ENCODE peak calls at places on chromosomes 16 and 17, in six cellular contexts. V, J, Z, N, M and S are unnamed samples.
A peak's percentile ranks its signal among the peaks of the same experiment; 100 is the strongest.

GRCh38 chr17:66032082-66032712 is 159.7 kb downstream of the CEP112 start:
- DNase-seq in N (no peak), V (no peak), Z (no peak), M (no peak), J (no peak), S (no peak)

GRCh38 chr17:82121660-82122629 is 23.9 kb upstream of the FASN start:
- DNase-seq in Z (no peak), V (no peak), N (no peak), J (no peak), M (peak; percentile 55), S (no peak)

GRCh38 chr16:58510776-58511628 is 4.3 kb upstream of the SETD6 start:
- DNase-seq in N (no peak), V (no peak), M (no peak), Z (no peak), J (no peak), S (no peak)

GRCh38 chr17:26792486-26792885 is 501.4 kb upstream of the WSB1 start:
- DNase-seq in J (no peak), Z (peak; percentile 41), V (no peak), M (no peak), N (peak; percentile 38), S (no peak)

GRCh38 chr17:4189280-4189679 is 46.3 kb downstream of the CYB5D2 start:
- DNase-seq in N (no peak), M (no peak), V (no peak), Z (no peak), J (no peak), S (no peak)

GRCh38 chr17:80317706-80317980 is 57.0 kb downstream of the RNF213 start:
- DNase-seq in V (no peak), M (no peak), Z (no peak), N (no peak), J (no peak), S (no peak)

GRCh38 chr17:65593870-65594584 is 32.6 kb upstream of the AXIN2 start:
- DNase-seq in V (no peak), J (no peak), N (no peak), M (no peak), Z (no peak), S (no peak)

GRCh38 chr16:57133911-57134310 is 41.5 kb downstream of the CPNE2 start:
- DNase-seq in J (no peak), N (no peak), Z (no peak), M (no peak), V (no peak), S (no peak)

GRCh38 chr17:29565643-29566472 is 979 bp downstream of the ABHD15 start:
- DNase-seq in M (peak; percentile 64), V (peak; percentile 76), J (peak; percentile 25), N (peak; percentile 81), Z (no peak), S (peak; percentile 79)

GRCh38 chr17:13520899-13521572 is 80.7 kb downstream of the HS3ST3A1 start:
- DNase-seq in Z (peak; percentile 13), M (no peak), N (no peak), J (no peak), V (no peak), S (no peak)

GRCh38 chr16:84308120-84308519 is 13.4 kb downstream of the WFDC1 start:
- DNase-seq in Z (no peak), N (peak; percentile 83), V (peak; percentile 79), J (peak; percentile 40), M (peak; percentile 83), S (peak; percentile 64)

GRCh38 chr17:47305302-47305923 is 18.3 kb upstream of the EFCAB13 start:
- DNase-seq in N (no peak), J (peak; percentile 25), M (no peak), Z (no peak), V (no peak), S (peak; percentile 35)

GRCh38 chr17:9356488-9356911 is 219.1 kb downstream of the STX8 start:
- DNase-seq in J (no peak), V (no peak), Z (no peak), M (no peak), N (no peak), S (no peak)

GRCh38 chr17:38960402-38960801 is 6.8 kb downstream of the FBXO47 start:
- DNase-seq in M (no peak), J (no peak), N (no peak), V (no peak), Z (no peak), S (no peak)

GRCh38 chr17:20273741-20274500 is 193.4 kb downstream of the LGALS9B start:
- DNase-seq in V (no peak), M (no peak), J (no peak), N (no peak), Z (no peak), S (no peak)

GRCh38 chr17:59435238-59435637 is 103.8 kb downstream of the YPEL2 start:
- DNase-seq in V (no peak), N (no peak), J (no peak), M (no peak), Z (no peak), S (no peak)
- TF ChIP-seq MAX in V (no peak), N (no peak), J (no peak), M (peak; percentile 25), Z (no peak), S (no peak)

DNA sequence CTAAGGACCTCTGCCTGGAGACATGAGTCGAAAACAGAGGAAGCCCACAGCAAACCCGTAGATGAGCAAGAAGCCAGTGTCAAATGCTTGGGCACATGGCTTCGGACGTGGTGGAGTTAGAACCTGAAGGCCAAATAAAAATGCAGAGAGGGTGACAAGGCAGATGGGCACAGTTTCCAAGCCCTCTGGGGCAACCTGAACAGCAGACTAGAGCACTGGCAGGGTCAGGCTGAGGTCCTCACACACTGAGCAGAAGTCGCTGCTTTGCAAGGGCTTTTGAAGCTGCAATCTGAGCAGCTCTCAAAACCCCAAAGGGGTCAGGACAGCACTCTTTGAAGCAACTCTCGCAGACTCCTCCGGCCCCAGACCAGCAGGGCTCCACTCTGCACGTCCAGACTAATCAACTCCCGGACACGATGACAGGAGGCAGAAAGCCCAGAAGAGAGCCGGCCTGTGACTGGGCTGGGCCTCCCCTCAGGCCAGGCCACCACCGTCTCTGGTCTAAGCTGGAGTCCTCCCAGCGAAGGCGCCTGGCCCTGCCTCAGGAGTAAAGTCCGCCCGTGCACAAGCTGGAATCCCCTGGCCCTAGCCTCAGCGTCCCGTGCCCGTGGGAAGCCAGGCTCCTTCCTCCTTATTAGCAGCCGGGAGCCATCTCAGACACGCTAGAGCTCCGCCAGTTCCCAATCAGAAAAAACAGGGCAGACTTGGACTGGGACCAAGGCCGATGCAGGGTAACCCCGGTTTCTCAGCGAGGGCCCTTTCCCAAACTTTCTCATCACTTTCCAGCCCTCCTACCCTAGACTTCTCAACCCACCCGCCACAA is 924 bp downstream of the SMARCD2 start:
- DNase-seq in V (peak; percentile 25), Z (no peak), M (peak; percentile 89), J (peak; percentile 36), N (peak; percentile 48), S (no peak)
- TF ChIP-seq MAX in V (no peak), Z (no peak), M (peak; percentile 31), J (peak; percentile 20), N (peak; percentile 20), S (no peak)

DNA sequence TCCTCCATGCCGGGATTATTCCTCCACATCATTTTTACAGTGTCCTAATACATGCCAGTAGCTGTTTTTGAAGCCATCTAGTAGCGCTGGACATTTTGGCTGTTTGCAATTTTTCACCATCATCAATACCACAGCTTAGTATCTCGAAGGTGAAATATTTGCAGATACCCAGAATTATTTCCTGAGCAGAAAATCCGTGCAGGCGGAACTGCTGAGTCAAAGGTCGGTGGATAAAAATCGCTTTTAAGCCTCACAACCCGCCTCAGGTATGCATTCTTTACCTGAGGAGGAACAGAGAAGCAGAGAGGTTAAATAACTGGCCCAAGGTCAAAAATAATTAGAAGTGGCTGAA is 584 bp upstream of the TNRC6A start:
- DNase-seq in N (no peak), J (no peak), Z (no peak), V (no peak), M (peak; percentile 13), S (no peak)
- TF ChIP-seq MAX in N (no peak), J (no peak), Z (no peak), V (no peak), M (no peak), S (no peak)

GRCh38 chr16:81004646-81005353 is 1.9 kb downstream of the CMC2 start:
- DNase-seq in Z (no peak), N (peak; percentile 73), M (peak; percentile 21), V (no peak), J (peak; percentile 65), S (peak; percentile 32)
- TF ChIP-seq MAX in Z (no peak), N (no peak), M (no peak), V (no peak), J (no peak), S (no peak)

DNA sequence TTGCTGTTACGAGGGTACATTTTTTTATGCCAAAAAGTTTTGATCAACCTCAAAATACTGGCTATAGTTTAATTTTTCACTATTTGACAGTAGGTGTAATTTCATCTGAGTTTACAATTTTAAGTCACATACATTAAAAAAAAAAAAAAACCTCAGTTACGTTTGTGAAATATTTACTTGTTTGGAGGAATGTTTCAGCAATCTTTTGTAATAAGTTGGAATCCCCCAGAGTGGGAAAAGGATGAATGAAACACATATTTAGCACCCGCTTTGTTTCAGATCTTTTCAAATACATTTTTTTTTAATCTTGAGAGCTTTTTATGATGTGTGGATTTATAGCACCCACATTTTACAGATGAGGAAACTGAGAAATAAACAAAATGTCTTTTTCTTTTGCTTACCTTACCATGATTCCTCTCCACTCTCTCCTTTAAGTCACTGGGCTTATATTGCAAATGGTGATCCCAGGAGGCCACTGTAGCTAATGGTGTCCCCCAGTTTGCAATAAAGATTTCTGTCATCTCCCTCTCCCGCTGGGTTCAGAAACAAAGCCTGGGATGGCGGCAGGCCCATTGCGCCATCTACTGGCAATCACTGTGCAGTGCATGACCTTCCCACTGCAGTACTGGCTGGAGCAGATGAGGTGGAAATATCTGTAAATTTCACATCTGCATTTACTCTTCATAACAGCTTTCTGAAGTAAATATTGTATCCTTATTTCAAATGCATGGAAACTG is 27.7 kb downstream of the TBC1D3B start:
- DNase-seq in J (peak; percentile 28), V (peak; percentile 66), Z (peak; percentile 57), N (peak; percentile 99), M (peak; percentile 77), S (peak; percentile 57)
- TF ChIP-seq MAX in J (no peak), V (no peak), Z (no peak), N (no peak), M (no peak), S (no peak)

DNA sequence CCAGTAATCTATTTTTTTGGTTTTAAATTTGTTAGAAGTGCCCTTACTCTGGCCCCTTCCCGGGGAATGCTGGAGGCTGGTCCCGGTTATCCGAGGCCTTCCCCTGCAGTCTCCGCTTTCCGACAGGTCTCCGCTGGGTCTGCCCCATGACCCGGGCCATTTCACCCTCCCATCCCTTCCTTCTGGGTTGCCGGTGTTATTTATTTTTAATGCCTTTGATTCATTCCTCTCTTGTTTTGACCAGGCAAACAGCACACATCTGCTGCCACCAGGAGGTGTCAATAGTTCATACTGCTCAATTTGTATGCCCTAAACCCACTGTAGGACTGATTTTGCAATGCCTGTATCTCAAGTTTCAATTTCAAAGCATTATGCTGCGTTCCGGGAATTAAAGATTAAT is 113.2 kb upstream of the IRX5 start:
- DNase-seq in Z (no peak), N (peak; percentile 60), M (peak; percentile 22), J (peak; percentile 6), V (no peak), S (peak; percentile 5)
- TF ChIP-seq MAX in Z (no peak), N (no peak), M (no peak), J (no peak), V (no peak), S (no peak)